ENCODE peak calls at places on chromosomes 7 and 10, in seven cellular contexts. M is heart right ventricle; J is adrenal gland; X is PC-3; U is stomach; O is CD8-positive, alpha-beta T cell; Q is fibroblast of lung. K is an unnamed sample. For H3K36me3 and H3K4me1, the result is how much of the 10 kb centered on the place peaks cover.

GRCh38 chr7:150847536-150847935 is 4.8 kb upstream of the AOC1 start:
- DNase-seq in M (no peak), J (no peak), X (no peak), U (no peak), O (no peak), Q (no peak), K (no peak)

GRCh38 chr7:129784437-129784782 is 168.3 kb downstream of the UBE2H start:
- DNase-seq in M (no peak), J (no peak), X (no peak), U (no peak), O (no peak), Q (no peak), K (no peak)

GRCh38 chr10:101287922-101288638 is 58.8 kb upstream of the LBX1 start:
- DNase-seq in M (no peak), J (peak), X (peak), U (no peak), O (no peak), Q (peak), K (no peak)

GRCh38 chr10:101875068-101875688 is 31.6 kb upstream of the KCNIP2 start:
- DNase-seq in M (no peak), J (no peak), X (no peak), U (no peak), O (no peak), Q (no peak), K (no peak)

GRCh38 chr10:62352356-62352963 is 21.7 kb upstream of the ZNF365 start:
- DNase-seq in M (no peak), J (no peak), X (peak), U (no peak), O (no peak), Q (peak), K (no peak)

GRCh38 chr7:25722856-25723255 is 429.1 kb upstream of the NFE2L3 start:
- DNase-seq in M (no peak), J (no peak), X (no peak), U (no peak), O (no peak), Q (no peak), K (no peak)

GRCh38 chr7:268991-269390 is 21.0 kb upstream of the FOXL3 start:
- DNase-seq in M (no peak), J (peak), X (no peak), U (no peak), O (no peak), Q (no peak), K (no peak)

GRCh38 chr10:71608863-71609768 is 110.5 kb downstream of the C10orf105 start:
- DNase-seq in M (peak), J (peak), X (peak), U (peak), O (peak), Q (peak), K (no peak)

GRCh38 chr7:44385384-44386138 is 60.2 kb upstream of the CAMK2B start:
- DNase-seq in M (no peak), J (no peak), X (no peak), U (peak), O (no peak), Q (no peak), K (no peak)

GRCh38 chr10:22246680-22247391 is 29.0 kb upstream of the EBLN1 start:
- DNase-seq in M (no peak), J (peak), X (peak), U (no peak), O (peak), Q (peak), K (no peak)

GRCh38 chr10:23403278-23403677 is 35.6 kb upstream of the OTUD1 start:
- DNase-seq in M (no peak), J (no peak), X (no peak), U (no peak), O (no peak), Q (no peak), K (no peak)

GRCh38 chr10:88879754-88880286 is at the start of gene STAMBPL1:
- DNase-seq in M (no peak), J (peak), X (peak), U (peak), O (peak), Q (peak), K (peak)

GRCh38 chr10:43851030-43851429 is 202.3 kb upstream of the ZNF32 start:
- DNase-seq in M (no peak), J (no peak), X (no peak), U (peak), O (no peak), Q (no peak), K (no peak)

GRCh38 chr7:77989981-77990566 is 191.5 kb downstream of the PHTF2 start:
- DNase-seq in M (no peak), J (no peak), X (peak), U (peak), O (no peak), Q (no peak), K (no peak)

GRCh38 chr7:137886266-137886665 is 39.5 kb upstream of the DGKI start:
- DNase-seq in M (no peak), J (no peak), X (no peak), U (no peak), O (no peak), Q (no peak), K (no peak)

GRCh38 chr7:148824864-148825263 is 59.2 kb downstream of the EZH2 start:
- DNase-seq in M (no peak), J (no peak), X (no peak), U (no peak), O (no peak), Q (no peak), K (no peak)

GRCh38 chr7:110399421-110399820 is 691.5 kb upstream of the LRRN3 start:
- DNase-seq in M (no peak), J (no peak), X (no peak), U (no peak), O (no peak), Q (peak), K (no peak)

GRCh38 chr7:23514755-23515154 is 17.0 kb downstream of the TRA2A start:
- DNase-seq in M (no peak), J (no peak), X (no peak), U (no peak), O (no peak), Q (no peak), K (no peak)
- H3K36me3 ChIP-seq in M (half or more), J (half or more), X (half or more), U (half or more), O (under half), Q (under half), K (half or more)

DNA sequence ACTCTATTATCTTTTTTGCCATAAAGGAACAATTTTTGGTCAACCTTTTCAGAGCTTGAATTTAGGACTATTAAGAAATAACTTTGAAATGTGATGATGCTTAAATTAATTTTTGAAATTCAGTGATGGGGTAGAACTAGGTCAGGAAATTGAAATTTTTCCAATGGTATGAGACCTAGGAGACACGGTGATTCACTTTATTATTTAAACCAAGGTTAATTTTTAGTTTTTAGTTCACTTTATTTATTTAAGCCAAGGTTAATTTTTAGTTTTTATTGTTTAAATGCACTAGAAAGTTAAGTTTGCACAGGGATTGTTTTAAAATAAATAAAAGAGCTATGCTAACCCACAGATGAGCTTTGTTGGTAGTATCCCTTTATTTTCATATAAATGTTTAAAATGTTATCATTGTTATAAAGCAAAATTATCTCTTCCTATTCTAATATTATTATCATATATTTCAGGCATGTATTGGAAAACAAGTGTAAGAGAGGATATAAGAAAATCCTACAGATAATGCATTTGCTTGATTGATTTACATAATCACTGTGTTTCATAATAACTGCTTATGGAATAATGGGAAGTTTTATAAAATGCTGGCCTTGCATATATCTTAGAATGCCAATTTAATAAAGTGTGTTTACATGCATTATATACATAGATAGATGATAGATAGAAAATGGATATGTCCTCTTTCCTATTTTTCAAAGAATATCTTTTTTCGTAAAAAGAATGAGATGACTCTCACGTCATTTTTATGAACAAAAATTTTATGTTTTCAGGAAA is 163.6 kb downstream of the HGF start:
- DNase-seq in M (no peak), J (no peak), X (no peak), U (no peak), O (no peak), Q (no peak), K (no peak)
- H3K4me1 ChIP-seq in M (under half), J (under half), X (under half), U (under half), O (under half), Q (under half), K (under half)

DNA sequence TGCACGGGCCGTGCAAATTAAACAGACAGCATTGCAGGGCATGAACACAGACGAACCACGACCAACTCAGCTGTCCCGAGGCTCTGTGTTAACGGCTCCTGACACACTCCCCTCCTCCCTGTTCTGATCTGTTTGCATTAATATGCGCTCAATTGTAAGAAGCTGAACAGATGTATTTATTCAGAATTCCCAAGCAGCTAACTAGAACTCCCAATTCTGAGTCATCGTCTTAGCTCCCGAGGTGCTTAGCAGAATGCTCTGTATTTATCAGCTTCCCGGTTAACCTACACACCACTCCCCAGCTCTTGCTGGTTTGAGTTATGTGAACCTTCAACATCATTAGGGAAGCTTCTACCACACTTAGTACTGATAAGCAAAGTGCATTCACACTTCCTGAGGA is 286.4 kb downstream of the PTPRN2 start:
- DNase-seq in M (no peak), J (no peak), X (peak), U (peak), O (no peak), Q (no peak), K (no peak)
- H3K4me3 ChIP-seq in M (no peak), J (no peak), X (no peak), U (no peak), O (no peak), Q (no peak), K (no peak)

GRCh38 chr7:99366646-99367045 is 7.9 kb upstream of the ARPC1B start:
- DNase-seq in M (no peak), J (no peak), X (no peak), U (no peak), O (no peak), Q (no peak), K (no peak)
- H3K36me3 ChIP-seq in M (half or more), J (half or more), X (under half), U (half or more), O (under half), Q (under half), K (half or more)

GRCh38 chr10:118017071-118017740 is 29.5 kb downstream of the RAB11FIP2 start:
- DNase-seq in M (no peak), J (no peak), X (no peak), U (no peak), O (no peak), Q (no peak), K (no peak)
- H3K4me1 ChIP-seq in M (under half), J (under half), X (under half), U (under half), O (under half), Q (under half), K (under half)

DNA sequence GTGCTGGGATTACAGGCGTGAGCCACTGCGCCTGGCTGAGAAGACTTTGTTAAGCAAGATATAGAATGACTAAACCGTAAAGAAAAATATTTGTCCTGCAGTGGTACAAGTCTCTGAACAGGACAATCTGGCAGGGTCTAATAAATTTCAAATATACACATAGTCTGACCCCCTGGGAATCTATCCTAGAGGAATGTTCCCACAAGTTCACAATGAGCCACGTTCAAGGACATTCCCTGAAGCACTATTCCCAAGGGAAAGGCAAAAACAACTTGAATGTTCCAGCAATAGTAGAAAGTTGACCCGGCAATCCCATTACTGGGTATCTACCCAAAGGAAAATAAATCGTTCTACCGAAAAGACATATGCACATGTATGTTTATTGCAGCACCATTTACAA is 82.0 kb downstream of the HIP1 start:
- DNase-seq in M (no peak), J (no peak), X (no peak), U (no peak), O (no peak), Q (no peak), K (no peak)
- H3K4me3 ChIP-seq in M (no peak), J (no peak), X (no peak), U (no peak), O (no peak), Q (no peak), K (no peak)

DNA sequence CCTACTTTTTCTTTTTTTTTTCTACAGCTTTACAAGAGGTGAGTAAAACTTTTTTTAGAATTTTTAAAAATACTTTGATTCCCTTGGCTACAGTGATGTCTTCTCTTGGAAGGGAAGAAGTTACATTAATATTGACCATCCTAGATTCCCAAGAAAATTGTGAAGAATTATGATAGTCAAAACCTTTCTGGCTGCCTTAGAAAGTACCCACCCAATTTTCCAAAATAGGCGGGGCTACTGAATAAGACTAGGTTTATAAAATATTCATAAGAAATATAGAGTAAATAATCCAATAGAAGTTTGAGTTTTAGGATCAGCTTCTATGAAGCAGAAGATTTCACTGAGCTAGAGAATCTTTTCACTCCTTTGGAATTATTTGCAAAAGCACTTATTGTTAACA is 3.0 kb downstream of the COL1A2 start:
- DNase-seq in M (no peak), J (no peak), X (no peak), U (no peak), O (no peak), Q (no peak), K (no peak)
- H3K36me3 ChIP-seq in M (half or more), J (under half), X (under half), U (under half), O (under half), Q (under half), K (under half)

GRCh38 chr7:95586951-95587301 is 9.4 kb downstream of the PDK4 start:
- DNase-seq in M (no peak), J (no peak), X (no peak), U (no peak), O (no peak), Q (no peak), K (no peak)
- H3K4me1 ChIP-seq in M (half or more), J (under half), X (under half), U (half or more), O (under half), Q (under half), K (half or more)

DNA sequence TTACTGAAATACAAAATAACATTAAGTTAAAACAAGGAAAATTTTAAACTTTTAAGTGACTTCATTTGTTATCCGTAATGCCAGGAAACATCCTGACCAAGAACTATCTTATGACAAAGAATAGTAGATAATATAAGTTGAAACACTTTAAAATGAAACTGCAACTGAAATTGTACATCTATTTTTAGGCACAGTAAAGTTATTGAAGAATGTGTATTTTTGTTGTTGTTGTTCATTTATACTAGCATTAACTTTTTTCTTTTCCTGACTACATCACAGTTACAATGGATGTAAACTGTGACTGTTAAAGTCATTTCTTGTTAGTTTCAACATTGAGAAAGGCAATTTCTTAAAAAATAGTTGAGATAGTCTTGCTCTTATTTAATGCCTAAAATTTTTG is 2.6 kb downstream of the CPED1 start:
- DNase-seq in M (no peak), J (no peak), X (no peak), U (no peak), O (no peak), Q (no peak), K (no peak)
- H3K4me3 ChIP-seq in M (peak), J (no peak), X (peak), U (peak), O (no peak), Q (peak), K (peak)